ENCODE peak calls at places on chromosomes 6 and 20, in five cellular contexts. One of them, this sample, is unnamed.

GRCh38 chr6:34517966-34518365 is 38.2 kb downstream of the SPDEF start:
- DNase-seq in CD8-positive, alpha-beta T cell: no peak
- DNase-seq in stimulated activated CD4-positive, alpha-beta T cell treated with anti-CD3 and anti-CD28 coated beads, Interleukin-1b, Interleukin-23, amount 100 ng/mL, for 24 hours: no peak
- DNase-seq in activated naive CD4-positive, alpha-beta T cell: no peak
- DNase-seq in Right ventricle myocardium superior: no peak
- DNase-seq in this sample: no peak

GRCh38 chr6:39561536-39562266 is 163.5 kb downstream of the KIF6 start:
- DNase-seq in CD8-positive, alpha-beta T cell: no peak
- DNase-seq in stimulated activated CD4-positive, alpha-beta T cell treated with anti-CD3 and anti-CD28 coated beads, Interleukin-1b, Interleukin-23, amount 100 ng/mL, for 24 hours: no peak
- DNase-seq in activated naive CD4-positive, alpha-beta T cell: no peak
- DNase-seq in Right ventricle myocardium superior: no peak
- DNase-seq in this sample: no peak

GRCh38 chr6:27188885-27189418 is 58.5 kb upstream of the PRSS16 start:
- DNase-seq in CD8-positive, alpha-beta T cell: peak; percentile 46
- DNase-seq in stimulated activated CD4-positive, alpha-beta T cell treated with anti-CD3 and anti-CD28 coated beads, Interleukin-1b, Interleukin-23, amount 100 ng/mL, for 24 hours: no peak
- DNase-seq in activated naive CD4-positive, alpha-beta T cell: no peak
- DNase-seq in Right ventricle myocardium superior: no peak
- DNase-seq in this sample: peak; percentile 45

GRCh38 chr6:79168695-79168980 is 65.8 kb downstream of the HMGN3 start:
- DNase-seq in CD8-positive, alpha-beta T cell: no peak
- DNase-seq in stimulated activated CD4-positive, alpha-beta T cell treated with anti-CD3 and anti-CD28 coated beads, Interleukin-1b, Interleukin-23, amount 100 ng/mL, for 24 hours: no peak
- DNase-seq in activated naive CD4-positive, alpha-beta T cell: no peak
- DNase-seq in Right ventricle myocardium superior: no peak
- DNase-seq in this sample: no peak

GRCh38 chr20:64225828-64226598 is 29.5 kb upstream of the PCMTD2 start:
- DNase-seq in CD8-positive, alpha-beta T cell: no peak
- DNase-seq in stimulated activated CD4-positive, alpha-beta T cell treated with anti-CD3 and anti-CD28 coated beads, Interleukin-1b, Interleukin-23, amount 100 ng/mL, for 24 hours: no peak
- DNase-seq in activated naive CD4-positive, alpha-beta T cell: no peak
- DNase-seq in Right ventricle myocardium superior: peak; percentile 10
- DNase-seq in this sample: no peak

GRCh38 chr6:111731404-111732195 is 125.9 kb upstream of the TRAF3IP2 start:
- DNase-seq in CD8-positive, alpha-beta T cell: no peak
- DNase-seq in stimulated activated CD4-positive, alpha-beta T cell treated with anti-CD3 and anti-CD28 coated beads, Interleukin-1b, Interleukin-23, amount 100 ng/mL, for 24 hours: no peak
- DNase-seq in activated naive CD4-positive, alpha-beta T cell: no peak
- DNase-seq in Right ventricle myocardium superior: no peak
- DNase-seq in this sample: no peak

GRCh38 chr6:11425431-11425871 is 112.1 kb upstream of the TMEM170B start:
- DNase-seq in CD8-positive, alpha-beta T cell: no peak
- DNase-seq in stimulated activated CD4-positive, alpha-beta T cell treated with anti-CD3 and anti-CD28 coated beads, Interleukin-1b, Interleukin-23, amount 100 ng/mL, for 24 hours: no peak
- DNase-seq in activated naive CD4-positive, alpha-beta T cell: no peak
- DNase-seq in Right ventricle myocardium superior: no peak
- DNase-seq in this sample: no peak

GRCh38 chr6:5276596-5276995 is 15.3 kb downstream of the FARS2 start:
- DNase-seq in CD8-positive, alpha-beta T cell: no peak
- DNase-seq in stimulated activated CD4-positive, alpha-beta T cell treated with anti-CD3 and anti-CD28 coated beads, Interleukin-1b, Interleukin-23, amount 100 ng/mL, for 24 hours: no peak
- DNase-seq in activated naive CD4-positive, alpha-beta T cell: no peak
- DNase-seq in Right ventricle myocardium superior: no peak
- DNase-seq in this sample: no peak

GRCh38 chr6:169292340-169293124 is 38.9 kb upstream of the THBS2 start:
- DNase-seq in CD8-positive, alpha-beta T cell: no peak
- DNase-seq in stimulated activated CD4-positive, alpha-beta T cell treated with anti-CD3 and anti-CD28 coated beads, Interleukin-1b, Interleukin-23, amount 100 ng/mL, for 24 hours: no peak
- DNase-seq in activated naive CD4-positive, alpha-beta T cell: no peak
- DNase-seq in Right ventricle myocardium superior: no peak
- DNase-seq in this sample: no peak

GRCh38 chr6:89927788-89928565 is 33.7 kb downstream of the GJA10 start:
- DNase-seq in CD8-positive, alpha-beta T cell: no peak
- DNase-seq in stimulated activated CD4-positive, alpha-beta T cell treated with anti-CD3 and anti-CD28 coated beads, Interleukin-1b, Interleukin-23, amount 100 ng/mL, for 24 hours: no peak
- DNase-seq in activated naive CD4-positive, alpha-beta T cell: no peak
- DNase-seq in Right ventricle myocardium superior: no peak
- DNase-seq in this sample: no peak

GRCh38 chr20:63064745-63065711 is 58.3 kb upstream of the BHLHE23 start:
- DNase-seq in CD8-positive, alpha-beta T cell: no peak
- DNase-seq in stimulated activated CD4-positive, alpha-beta T cell treated with anti-CD3 and anti-CD28 coated beads, Interleukin-1b, Interleukin-23, amount 100 ng/mL, for 24 hours: no peak
- DNase-seq in activated naive CD4-positive, alpha-beta T cell: no peak
- DNase-seq in Right ventricle myocardium superior: peak; percentile 23
- DNase-seq in this sample: no peak

GRCh38 chr6:39416728-39417127 is 94.2 kb upstream of the KCNK16 start:
- DNase-seq in CD8-positive, alpha-beta T cell: no peak
- DNase-seq in stimulated activated CD4-positive, alpha-beta T cell treated with anti-CD3 and anti-CD28 coated beads, Interleukin-1b, Interleukin-23, amount 100 ng/mL, for 24 hours: no peak
- DNase-seq in activated naive CD4-positive, alpha-beta T cell: no peak
- DNase-seq in Right ventricle myocardium superior: no peak
- DNase-seq in this sample: no peak

GRCh38 chr6:27970444-27970843 is 13.4 kb downstream of the OR2B6 start:
- DNase-seq in CD8-positive, alpha-beta T cell: no peak
- DNase-seq in stimulated activated CD4-positive, alpha-beta T cell treated with anti-CD3 and anti-CD28 coated beads, Interleukin-1b, Interleukin-23, amount 100 ng/mL, for 24 hours: no peak
- DNase-seq in activated naive CD4-positive, alpha-beta T cell: no peak
- DNase-seq in Right ventricle myocardium superior: no peak
- DNase-seq in this sample: no peak

GRCh38 chr6:15870354-15871043 is 207.7 kb upstream of the DTNBP1 start:
- DNase-seq in CD8-positive, alpha-beta T cell: no peak
- DNase-seq in stimulated activated CD4-positive, alpha-beta T cell treated with anti-CD3 and anti-CD28 coated beads, Interleukin-1b, Interleukin-23, amount 100 ng/mL, for 24 hours: no peak
- DNase-seq in activated naive CD4-positive, alpha-beta T cell: no peak
- DNase-seq in Right ventricle myocardium superior: no peak
- DNase-seq in this sample: no peak

GRCh38 chr6:132023490-132023889 is 72.3 kb upstream of the CCN2 start:
- DNase-seq in CD8-positive, alpha-beta T cell: no peak
- DNase-seq in stimulated activated CD4-positive, alpha-beta T cell treated with anti-CD3 and anti-CD28 coated beads, Interleukin-1b, Interleukin-23, amount 100 ng/mL, for 24 hours: no peak
- DNase-seq in activated naive CD4-positive, alpha-beta T cell: no peak
- DNase-seq in Right ventricle myocardium superior: no peak
- DNase-seq in this sample: no peak

GRCh38 chr6:136607204-136607931 is 57.1 kb upstream of the MAP7 start:
- DNase-seq in CD8-positive, alpha-beta T cell: no peak
- DNase-seq in stimulated activated CD4-positive, alpha-beta T cell treated with anti-CD3 and anti-CD28 coated beads, Interleukin-1b, Interleukin-23, amount 100 ng/mL, for 24 hours: no peak
- DNase-seq in activated naive CD4-positive, alpha-beta T cell: no peak
- DNase-seq in Right ventricle myocardium superior: no peak
- DNase-seq in this sample: no peak

This sample was measured in activated T-helper 2 cell treated with anti-CD3 and anti-CD28 coated beads, Interferon-gamma antibody, Interleukin-2, Interleukin-4, amounts not matched to agents 10 μg/mL and 5 μg/mL and 100 μg/mL, durations not matched to agents 14 hours and 24 hours and 36 hours.